ENCODE peak calls at places on chromosomes 16 and 17, in ten cellular contexts. I, C, T, D, S, B, X, H, E and A are unnamed samples. For H3K9me3, the result is how much of the 10 kb centered on the place peaks cover.

GRCh38 chr17:59300941-59301340 is 30.5 kb upstream of the YPEL2 start:
- DNase-seq in I (no peak), C (no peak), T (no peak), D (no peak), S (no peak), B (no peak), X (no peak), H (no peak), E (no peak), A (no peak)

GRCh38 chr16:68005786-68006286 is 6.6 kb upstream of the DPEP2 start:
- DNase-seq in I (peak), C (no peak), T (peak), D (no peak), S (peak), B (no peak), X (peak), H (no peak), E (no peak), A (peak)

GRCh38 chr16:22890976-22891375 is 77.0 kb downstream of the HS3ST2 start:
- DNase-seq in I (no peak), C (no peak), T (no peak), D (no peak), S (no peak), B (no peak), X (no peak), H (no peak), E (no peak), A (no peak)

GRCh38 chr17:4858880-4859260 is 25.7 kb downstream of the MINK1 start:
- DNase-seq in I (no peak), C (peak), T (peak), D (peak), S (peak), B (peak), X (no peak), H (no peak), E (no peak), A (no peak)

GRCh38 chr17:74042744-74043486 is 160.6 kb upstream of the RPL38 start:
- DNase-seq in I (no peak), C (no peak), T (peak), D (peak), S (no peak), B (no peak), X (no peak), H (peak), E (no peak), A (no peak)

GRCh38 chr17:9916108-9916507 is 11.0 kb upstream of the RCVRN start:
- DNase-seq in I (no peak), C (no peak), T (no peak), D (no peak), S (no peak), B (peak), X (no peak), H (no peak), E (no peak), A (no peak)

GRCh38 chr17:66230918-66231543 is 1.8 kb upstream of the APOH start:
- DNase-seq in I (no peak), C (no peak), T (no peak), D (no peak), S (no peak), B (no peak), X (no peak), H (no peak), E (no peak), A (no peak)

GRCh38 chr17:59373879-59374495 is 42.5 kb downstream of the YPEL2 start:
- DNase-seq in I (no peak), C (no peak), T (peak), D (peak), S (no peak), B (no peak), X (no peak), H (peak), E (no peak), A (no peak)

GRCh38 chr17:65121916-65122821 is 15.0 kb upstream of the RGS9 start:
- DNase-seq in I (peak), C (no peak), T (no peak), D (no peak), S (no peak), B (no peak), X (no peak), H (no peak), E (no peak), A (peak)
- H3K4me3 ChIP-seq in I (peak), C (peak), T (peak), D (peak), S (peak), B (peak), X (peak), H (peak), E (peak), A (no peak)

GRCh38 chr17:70872194-70872593 is 702.9 kb downstream of the KCNJ2 start:
- DNase-seq in I (no peak), C (no peak), T (no peak), D (no peak), S (no peak), B (no peak), X (no peak), H (no peak), E (no peak), A (no peak)

GRCh38 chr17:70881093-70881492 is 711.8 kb downstream of the KCNJ2 start:
- DNase-seq in I (no peak), C (no peak), T (no peak), D (no peak), S (no peak), B (no peak), X (no peak), H (peak), E (no peak), A (no peak)

GRCh38 chr17:70871180-70871818 is 702.0 kb downstream of the KCNJ2 start:
- DNase-seq in I (no peak), C (no peak), T (no peak), D (no peak), S (no peak), B (no peak), X (no peak), H (no peak), E (no peak), A (no peak)

GRCh38 chr17:70879389-70879788 is 710.1 kb downstream of the KCNJ2 start:
- DNase-seq in I (no peak), C (no peak), T (no peak), D (no peak), S (no peak), B (no peak), X (no peak), H (no peak), E (no peak), A (no peak)

DNA sequence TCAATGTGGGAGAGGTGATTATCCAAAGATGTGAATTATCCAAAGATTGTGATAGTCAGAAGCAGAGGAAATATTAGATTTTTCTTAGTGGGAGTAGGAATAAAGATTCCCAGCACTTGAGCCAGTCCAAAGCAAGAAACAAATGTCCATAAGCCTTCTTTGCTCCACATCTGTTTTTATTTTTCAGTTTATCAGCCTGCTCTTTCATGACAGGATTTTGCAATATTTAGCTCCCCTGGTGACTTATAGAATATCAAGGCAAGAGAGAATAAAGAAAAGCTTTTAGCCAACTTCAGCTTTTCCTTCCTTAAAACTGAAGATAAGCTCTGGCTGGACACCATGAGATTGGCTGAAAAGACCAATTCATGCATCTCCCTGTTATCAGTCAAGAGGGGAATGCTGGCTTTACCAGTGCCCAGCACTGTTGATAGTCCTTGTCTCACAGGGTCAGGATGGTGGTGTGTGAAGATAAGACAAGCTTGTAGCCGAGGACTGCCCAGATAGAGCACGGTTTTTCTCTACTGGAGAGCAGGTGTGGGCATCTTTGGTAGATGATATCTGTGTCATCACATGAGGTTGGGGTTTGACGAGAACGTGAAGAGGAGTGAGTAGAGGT is 706.5 kb downstream of the KCNJ2 start:
- DNase-seq in I (no peak), C (no peak), T (peak), D (no peak), S (no peak), B (no peak), X (no peak), H (no peak), E (no peak), A (no peak)
- H3K9me3 ChIP-seq in I (under half), C (under half), T (under half), D (under half), S (under half), B (under half), X (under half), H (under half), E (under half), A (under half)

DNA sequence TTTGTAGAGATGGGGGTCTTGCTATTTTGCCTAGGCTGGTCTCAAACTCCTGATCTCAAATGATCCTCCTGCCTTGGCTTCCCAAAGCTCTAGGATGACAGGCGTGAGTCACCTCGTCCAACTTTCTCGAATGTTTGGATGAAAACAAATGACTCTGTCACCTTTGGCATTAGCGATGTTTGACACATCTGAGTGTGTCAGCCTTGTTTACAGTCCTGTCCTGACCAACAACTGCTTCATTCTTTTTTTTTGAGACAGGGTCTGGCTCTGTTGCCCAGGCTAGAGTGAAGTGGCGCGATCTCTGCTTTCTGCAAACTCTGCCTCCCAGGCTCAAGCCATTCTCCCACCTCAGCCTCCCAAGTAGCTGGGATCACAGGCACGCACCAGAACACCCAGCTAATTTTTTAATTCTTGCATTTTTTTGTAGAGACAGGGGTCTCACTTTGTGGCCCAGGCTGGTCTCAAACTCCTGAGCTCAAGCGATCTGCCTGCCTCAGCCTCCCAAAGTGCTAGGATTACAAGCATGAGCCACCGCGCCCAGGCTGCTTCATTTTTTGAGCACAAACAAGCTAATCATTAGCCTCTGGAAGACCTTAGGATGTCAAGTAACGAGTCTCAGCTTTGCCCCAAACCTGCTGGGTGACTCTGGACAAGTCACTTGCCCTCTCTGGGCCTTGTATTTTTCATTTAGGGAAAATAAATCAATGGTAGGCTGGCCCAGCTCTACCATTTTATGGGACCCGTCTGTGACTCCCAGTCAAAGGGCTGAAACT is 7.4 kb downstream of the MYH11 start:
- DNase-seq in I (no peak), C (no peak), T (no peak), D (no peak), S (no peak), B (no peak), X (no peak), H (no peak), E (no peak), A (no peak)
- H3K4me3 ChIP-seq in I (no peak), C (no peak), T (no peak), D (peak), S (peak), B (no peak), X (no peak), H (no peak), E (no peak), A (no peak)

DNA sequence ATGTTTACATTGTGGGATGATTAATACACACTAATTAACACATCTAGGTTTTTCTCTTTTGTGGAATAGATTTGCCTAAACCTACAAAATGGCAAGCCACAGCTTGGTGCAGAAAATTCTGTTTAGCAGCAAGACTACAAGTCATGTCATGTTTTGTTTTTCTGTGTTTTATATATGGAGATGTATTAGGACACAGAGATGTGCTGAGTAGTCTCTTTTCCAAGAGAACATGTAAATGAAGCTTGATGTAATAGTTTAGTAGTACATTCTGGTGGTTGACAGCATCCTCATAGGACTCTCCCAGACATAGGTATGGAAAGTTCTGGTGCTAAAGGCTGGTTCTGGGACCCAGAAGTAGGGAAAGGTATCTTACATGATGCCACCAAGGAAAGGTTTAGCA is 1345.4 kb downstream of the CDH11 start:
- DNase-seq in I (no peak), C (no peak), T (no peak), D (no peak), S (no peak), B (no peak), X (no peak), H (no peak), E (no peak), A (no peak)
- H3K9me3 ChIP-seq in I (under half), C (under half), T (under half), D (under half), S (under half), B (under half), X (under half), H (under half), E (under half), A (under half)

GRCh38 chr16:51394401-51394800 is 243.3 kb upstream of the SALL1 start:
- DNase-seq in I (no peak), C (no peak), T (no peak), D (no peak), S (no peak), B (no peak), X (no peak), H (no peak), E (no peak), A (no peak)

GRCh38 chr16:51393381-51394005 is 242.4 kb upstream of the SALL1 start:
- DNase-seq in I (no peak), C (no peak), T (no peak), D (no peak), S (no peak), B (no peak), X (no peak), H (no peak), E (no peak), A (no peak)

GRCh38 chr16:51390877-51391276 is 239.8 kb upstream of the SALL1 start:
- DNase-seq in I (no peak), C (no peak), T (no peak), D (no peak), S (no peak), B (no peak), X (no peak), H (no peak), E (no peak), A (no peak)

GRCh38 chr16:51391798-51392511 is 240.9 kb upstream of the SALL1 start:
- DNase-seq in I (no peak), C (no peak), T (no peak), D (no peak), S (no peak), B (no peak), X (no peak), H (peak), E (peak), A (no peak)

DNA sequence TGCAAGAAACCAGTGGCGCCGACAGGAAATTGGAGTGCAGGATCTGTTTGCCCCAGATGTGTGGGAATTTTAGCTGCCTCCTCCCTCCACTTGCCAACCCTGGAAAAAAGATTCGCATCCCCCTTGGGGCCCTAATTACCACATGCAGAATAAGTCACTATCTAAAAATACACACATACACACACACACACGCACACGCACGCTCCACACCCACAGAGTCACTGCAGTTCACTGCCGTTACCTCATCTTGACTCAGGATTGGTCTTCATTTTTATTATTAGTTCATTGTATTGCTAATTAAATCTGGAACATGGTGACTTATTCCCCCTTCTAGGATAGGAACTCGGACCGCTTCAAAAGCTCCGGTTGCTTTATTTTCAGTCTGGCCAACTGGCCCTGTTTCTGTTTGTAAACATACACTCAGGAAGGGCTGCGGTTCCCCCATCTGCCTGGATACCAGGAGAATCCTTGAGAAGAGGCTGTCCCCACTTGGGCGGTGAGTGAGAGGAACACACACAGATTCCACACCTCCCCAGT is 241.6 kb upstream of the SALL1 start:
- DNase-seq in I (no peak), C (no peak), T (peak), D (peak), S (no peak), B (no peak), X (no peak), H (peak), E (no peak), A (no peak)
- H3K4me3 ChIP-seq in I (no peak), C (no peak), T (no peak), D (no peak), S (no peak), B (no peak), X (no peak), H (no peak), E (no peak), A (no peak)